ENCODE peak calls at places on chromosome 1, in ten cellular contexts. U, N, G, B, R, D, Y, A, Q and I are unnamed samples.

GRCh38 chr1:108034396-108034795 is 69.4 kb upstream of the VAV3 start:
- DNase-seq in U (no peak), N (no peak), G (no peak), B (no peak), R (no peak), D (no peak), Y (peak; percentile 73), A (no peak), Q (no peak), I (no peak)

GRCh38 chr1:20373764-20374163 is 83.1 kb downstream of the VWA5B1 start:
- DNase-seq in U (no peak), N (no peak), G (no peak), B (no peak), R (no peak), D (no peak), Y (no peak), A (no peak), Q (no peak), I (no peak)

GRCh38 chr1:33446590-33446989 is 15.7 kb upstream of the PHC2 start:
- DNase-seq in U (no peak), N (no peak), G (no peak), B (no peak), R (no peak), D (no peak), Y (no peak), A (no peak), Q (no peak), I (no peak)

GRCh38 chr1:109151146-109151545 is 37.2 kb downstream of the ELAPOR1 start:
- DNase-seq in U (no peak), N (peak; percentile 77), G (peak; percentile 47), B (peak; percentile 45), R (peak; percentile 49), D (no peak), Y (peak; percentile 55), A (no peak), Q (no peak), I (no peak)

GRCh38 chr1:182206628-182207239 is 145.2 kb upstream of the ZNF648 start:
- DNase-seq in U (peak; percentile 86), N (peak; percentile 25), G (peak; percentile 69), B (no peak), R (no peak), D (peak; percentile 82), Y (no peak), A (peak; percentile 88), Q (no peak), I (peak; percentile 11)

GRCh38 chr1:181075727-181076350 is 12.7 kb upstream of the IER5 start:
- DNase-seq in U (no peak), N (no peak), G (no peak), B (no peak), R (no peak), D (no peak), Y (no peak), A (no peak), Q (no peak), I (no peak)

GRCh38 chr1:193221641-193222040 is 35.2 kb upstream of the B3GALT2 start:
- DNase-seq in U (no peak), N (no peak), G (no peak), B (peak; percentile 23), R (peak; percentile 31), D (no peak), Y (no peak), A (no peak), Q (no peak), I (no peak)

GRCh38 chr1:27303509-27303908 is 18.5 kb upstream of the TMEM222 start:
- DNase-seq in U (no peak), N (no peak), G (no peak), B (no peak), R (no peak), D (no peak), Y (no peak), A (no peak), Q (no peak), I (no peak)

GRCh38 chr1:51956528-51957509 is 33.7 kb downstream of the RAB3B start:
- DNase-seq in U (no peak), N (no peak), G (no peak), B (peak; percentile 17), R (peak; percentile 34), D (no peak), Y (no peak), A (no peak), Q (no peak), I (no peak)

GRCh38 chr1:198880397-198880796 is 241.6 kb downstream of the PTPRC start:
- DNase-seq in U (no peak), N (no peak), G (no peak), B (no peak), R (peak; percentile 93), D (no peak), Y (no peak), A (no peak), Q (no peak), I (no peak)

GRCh38 chr1:218765753-218766152 is 407.9 kb upstream of the LYPLAL1 start:
- DNase-seq in U (no peak), N (no peak), G (no peak), B (no peak), R (no peak), D (no peak), Y (no peak), A (no peak), Q (no peak), I (no peak)

GRCh38 chr1:147236959-147237791 is 5.3 kb upstream of the CHD1L start:
- DNase-seq in U (no peak), N (peak; percentile 45), G (no peak), B (peak; percentile 42), R (no peak), D (no peak), Y (peak; percentile 70), A (no peak), Q (peak; percentile 67), I (no peak)

GRCh38 chr1:33338495-33339211 is 17.8 kb upstream of the A3GALT2 start:
- DNase-seq in U (peak; percentile 87), N (peak; percentile 66), G (peak; percentile 57), B (peak; percentile 75), R (peak; percentile 74), D (peak; percentile 80), Y (no peak), A (no peak), Q (no peak), I (no peak)

GRCh38 chr1:115089443-115090340 is at the start of gene TSPAN2:
- DNase-seq in U (peak; percentile 28), N (peak; percentile 54), G (peak; percentile 84), B (no peak), R (peak; percentile 77), D (peak; percentile 97), Y (peak; percentile 61), A (no peak), Q (no peak), I (peak; percentile 62)

GRCh38 chr1:230509281-230509977 is 83.3 kb upstream of the PGBD5 start:
- DNase-seq in U (no peak), N (no peak), G (no peak), B (peak; percentile 85), R (peak; percentile 94), D (no peak), Y (no peak), A (no peak), Q (no peak), I (no peak)

GRCh38 chr1:228337031-228337564 is 69.5 kb downstream of the TRIM11 start:
- DNase-seq in U (no peak), N (peak; percentile 6), G (peak; percentile 7), B (no peak), R (no peak), D (peak; percentile 9), Y (no peak), A (no peak), Q (peak; percentile 33), I (no peak)

GRCh38 chr1:221759436-221759835 is 17.5 kb upstream of the DUSP10 start:
- DNase-seq in U (no peak), N (no peak), G (no peak), B (no peak), R (peak; percentile 80), D (no peak), Y (no peak), A (no peak), Q (no peak), I (no peak)

GRCh38 chr1:199585392-199585791 is 442.1 kb upstream of the NR5A2 start:
- DNase-seq in U (no peak), N (no peak), G (no peak), B (peak; percentile 32), R (no peak), D (no peak), Y (peak; percentile 59), A (no peak), Q (no peak), I (no peak)

GRCh38 chr1:192158181-192158580 is at the start of gene RGS18:
- DNase-seq in U (peak; percentile 30), N (no peak), G (no peak), B (no peak), R (no peak), D (no peak), Y (no peak), A (no peak), Q (no peak), I (no peak)

GRCh38 chr1:151898519-151898991 is 10.8 kb downstream of the THEM4 start:
- DNase-seq in U (no peak), N (peak; percentile 22), G (no peak), B (no peak), R (no peak), D (no peak), Y (no peak), A (no peak), Q (no peak), I (no peak)
- H3K27ac ChIP-seq in U (no peak overlapping the region), N (no peak overlapping the region), G (no peak overlapping the region), B (no peak overlapping the region), R (no peak overlapping the region), D (no peak overlapping the region), Y (no peak overlapping the region), A (no peak overlapping the region), Q (no peak overlapping the region), I (no peak overlapping the region)

GRCh38 chr1:173506437-173506836 is 29.3 kb downstream of the PRDX6 start:
- DNase-seq in U (no peak), N (peak; percentile 65), G (no peak), B (no peak), R (no peak), D (no peak), Y (peak; percentile 99), A (no peak), Q (peak; percentile 90), I (no peak)
- TF ChIP-seq CTCF in U (no peak), N (peak; percentile 72), G (no peak), B (peak; percentile 44), R (no peak), D (no peak), Y (peak; percentile 99), A (no peak), Q (peak; percentile 68), I (no peak)

GRCh38 chr1:157146244-157146643 is 8.0 kb upstream of the ETV3 start:
- DNase-seq in U (no peak), N (no peak), G (no peak), B (no peak), R (no peak), D (no peak), Y (no peak), A (no peak), Q (no peak), I (no peak)
- H3K4me1 ChIP-seq in U (no peaks in the 10 kb centered on the region), N (no peaks in the 10 kb centered on the region), G (no peaks in the 10 kb centered on the region), B (peaks cover 18% of the 10 kb centered on the region), R (no peaks in the 10 kb centered on the region), D (no peaks in the 10 kb centered on the region), Y (peaks cover 13% of the 10 kb centered on the region), A (peaks cover 61% of the 10 kb centered on the region), Q (no peaks in the 10 kb centered on the region), I (peaks cover 3% of the 10 kb centered on the region)

DNA sequence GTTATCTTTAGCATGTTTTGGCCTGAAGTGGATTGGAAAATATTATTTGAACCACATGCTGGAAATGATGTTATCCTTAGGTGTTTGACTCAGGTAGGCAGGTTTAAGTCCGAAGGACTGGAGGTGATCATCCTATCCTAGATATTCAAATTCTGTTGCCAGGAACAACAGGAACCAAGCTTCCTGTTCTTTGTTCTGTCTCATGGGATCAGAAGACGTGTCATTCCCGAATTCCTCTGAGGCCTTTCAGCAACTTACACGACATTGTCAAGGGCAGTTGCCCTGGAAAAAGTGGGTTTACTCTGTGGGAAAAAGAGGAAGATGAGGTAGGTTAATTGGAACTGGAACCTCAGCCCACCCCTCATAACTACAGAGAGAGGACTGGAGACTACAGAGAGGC is 36.6 kb downstream of the SLAMF6 start:
- DNase-seq in U (no peak), N (no peak), G (no peak), B (no peak), R (no peak), D (no peak), Y (no peak), A (no peak), Q (no peak), I (no peak)
- H3K27ac ChIP-seq in U (no peak overlapping the region), N (no peak overlapping the region), G (no peak overlapping the region), B (no peak overlapping the region), R (no peak overlapping the region), D (no peak overlapping the region), Y (no peak overlapping the region), A (no peak overlapping the region), Q (no peak overlapping the region), I (no peak overlapping the region)